ENCODE peak calls at places on chromosomes 13 and 19, in seven cellular contexts. One of them, this sample, is unnamed.
A peak's percentile ranks its signal among the peaks of the same experiment; 100 is the strongest.

GRCh38 chr13:91017669-91018053 is 329.8 kb upstream of the MIR17HG start:
- DNase-seq in HS-5: no peak
- DNase-seq in GM12865: no peak
- DNase-seq in 8988T: no peak
- DNase-seq in activated B cell treated with CpG ODN at 0.5 μM for 24 hours: no peak
- DNase-seq in uterus: no peak
- DNase-seq in kidney tubule cell: peak; percentile 43
- DNase-seq in this sample: no peak

GRCh38 chr19:35458821-35459391 is 10.8 kb downstream of the FFAR2 start:
- DNase-seq in GM12865: peak; percentile 61
- DNase-seq in HS-5: no peak
- DNase-seq in uterus: no peak
- DNase-seq in kidney tubule cell: peak; percentile 12
- DNase-seq in 8988T: no peak
- DNase-seq in activated B cell treated with CpG ODN at 0.5 μM for 24 hours: peak; percentile 46
- DNase-seq in this sample: no peak

GRCh38 chr13:75375329-75375728 is 106.6 kb downstream of the TBC1D4 start:
- DNase-seq in kidney tubule cell: no peak
- DNase-seq in activated B cell treated with CpG ODN at 0.5 μM for 24 hours: no peak
- DNase-seq in HS-5: no peak
- DNase-seq in uterus: no peak
- DNase-seq in 8988T: no peak
- DNase-seq in GM12865: no peak
- DNase-seq in this sample: no peak

GRCh38 chr19:45403781-45404556 is 900 bp downstream of the PPP1R13L start:
- DNase-seq in HS-5: no peak
- DNase-seq in uterus: no peak
- DNase-seq in 8988T: no peak
- DNase-seq in GM12865: peak; percentile 73
- DNase-seq in activated B cell treated with CpG ODN at 0.5 μM for 24 hours: peak; percentile 51
- DNase-seq in kidney tubule cell: peak; percentile 82
- DNase-seq in this sample: no peak

GRCh38 chr13:65725001-65725400 is 1505.1 kb downstream of the PCDH9 start:
- DNase-seq in GM12865: no peak
- DNase-seq in activated B cell treated with CpG ODN at 0.5 μM for 24 hours: no peak
- DNase-seq in HS-5: no peak
- DNase-seq in kidney tubule cell: no peak
- DNase-seq in 8988T: no peak
- DNase-seq in uterus: no peak
- DNase-seq in this sample: peak; percentile 49

GRCh38 chr13:110680852-110681251 is 25.1 kb downstream of the CARS2 start:
- DNase-seq in 8988T: peak; percentile 60
- DNase-seq in HS-5: no peak
- DNase-seq in GM12865: peak; percentile 40
- DNase-seq in uterus: no peak
- DNase-seq in activated B cell treated with CpG ODN at 0.5 μM for 24 hours: no peak
- DNase-seq in kidney tubule cell: peak; percentile 12
- DNase-seq in this sample: no peak

GRCh38 chr13:27533155-27533643 is 82.8 kb upstream of the MTIF3 start:
- DNase-seq in GM12865: peak; percentile 45
- DNase-seq in activated B cell treated with CpG ODN at 0.5 μM for 24 hours: peak; percentile 39
- DNase-seq in 8988T: peak; percentile 60
- DNase-seq in HS-5: no peak
- DNase-seq in kidney tubule cell: peak; percentile 79
- DNase-seq in uterus: peak; percentile 42
- DNase-seq in this sample: peak; percentile 14

GRCh38 chr19:2634228-2634951 is 68.1 kb downstream of the GNG7 start:
- DNase-seq in activated B cell treated with CpG ODN at 0.5 μM for 24 hours: no peak
- DNase-seq in GM12865: peak; percentile 54
- DNase-seq in 8988T: no peak
- DNase-seq in kidney tubule cell: no peak
- DNase-seq in HS-5: no peak
- DNase-seq in uterus: no peak
- DNase-seq in this sample: no peak

GRCh38 chr19:31825134-31826094 is 476.2 kb upstream of the TSHZ3 start:
- DNase-seq in 8988T: no peak
- DNase-seq in activated B cell treated with CpG ODN at 0.5 μM for 24 hours: no peak
- DNase-seq in kidney tubule cell: no peak
- DNase-seq in GM12865: no peak
- DNase-seq in HS-5: no peak
- DNase-seq in uterus: no peak
- DNase-seq in this sample: no peak

GRCh38 chr13:30895773-30896172 is 10.3 kb upstream of the MEDAG start:
- DNase-seq in 8988T: no peak
- DNase-seq in activated B cell treated with CpG ODN at 0.5 μM for 24 hours: no peak
- DNase-seq in kidney tubule cell: peak; percentile 58
- DNase-seq in GM12865: no peak
- DNase-seq in HS-5: no peak
- DNase-seq in uterus: peak; percentile 76
- DNase-seq in this sample: peak; percentile 78

GRCh38 chr13:99425485-99426341 is 75.6 kb upstream of the TM9SF2 start:
- DNase-seq in 8988T: no peak
- DNase-seq in kidney tubule cell: no peak
- DNase-seq in activated B cell treated with CpG ODN at 0.5 μM for 24 hours: peak; percentile 56
- DNase-seq in uterus: no peak
- DNase-seq in GM12865: peak; percentile 94
- DNase-seq in HS-5: no peak
- DNase-seq in this sample: no peak

GRCh38 chr19:31784631-31785237 is 435.5 kb upstream of the TSHZ3 start:
- DNase-seq in uterus: no peak
- DNase-seq in kidney tubule cell: no peak
- DNase-seq in 8988T: no peak
- DNase-seq in HS-5: no peak
- DNase-seq in activated B cell treated with CpG ODN at 0.5 μM for 24 hours: no peak
- DNase-seq in GM12865: no peak
- DNase-seq in this sample: no peak

GRCh38 chr13:25171517-25172302 is at the start of gene AMER2:
- DNase-seq in 8988T: no peak
- DNase-seq in uterus: no peak
- DNase-seq in kidney tubule cell: no peak
- DNase-seq in GM12865: peak; percentile 22
- DNase-seq in activated B cell treated with CpG ODN at 0.5 μM for 24 hours: no peak
- DNase-seq in HS-5: no peak
- DNase-seq in this sample: no peak

GRCh38 chr19:9986787-9987281 is 23.5 kb downstream of the COL5A3 start:
- DNase-seq in activated B cell treated with CpG ODN at 0.5 μM for 24 hours: no peak
- DNase-seq in kidney tubule cell: no peak
- DNase-seq in 8988T: no peak
- DNase-seq in GM12865: no peak
- DNase-seq in uterus: peak; percentile 37
- DNase-seq in HS-5: no peak
- DNase-seq in this sample: no peak

GRCh38 chr13:75666646-75667351 is 30.7 kb downstream of the LMO7 start:
- DNase-seq in 8988T: no peak
- DNase-seq in GM12865: no peak
- DNase-seq in uterus: no peak
- DNase-seq in activated B cell treated with CpG ODN at 0.5 μM for 24 hours: no peak
- DNase-seq in HS-5: no peak
- DNase-seq in kidney tubule cell: peak; percentile 51
- DNase-seq in this sample: no peak

GRCh38 chr13:26881154-26881553 is 120.6 kb upstream of the GPR12 start:
- DNase-seq in uterus: no peak
- DNase-seq in HS-5: no peak
- DNase-seq in GM12865: no peak
- DNase-seq in activated B cell treated with CpG ODN at 0.5 μM for 24 hours: no peak
- DNase-seq in 8988T: no peak
- DNase-seq in kidney tubule cell: peak; percentile 80
- DNase-seq in this sample: peak; percentile 5

GRCh38 chr19:42269518-42270345 is 680 bp downstream of the CIC start:
- DNase-seq in kidney tubule cell: no peak
- DNase-seq in uterus: peak; percentile 46
- DNase-seq in 8988T: no peak
- DNase-seq in HS-5: no peak
- DNase-seq in activated B cell treated with CpG ODN at 0.5 μM for 24 hours: peak; percentile 34
- DNase-seq in GM12865: no peak
- DNase-seq in this sample: no peak

GRCh38 chr13:24564881-24565280 is 52.3 kb upstream of the PARP4 start:
- DNase-seq in 8988T: no peak
- DNase-seq in HS-5: no peak
- DNase-seq in GM12865: peak; percentile 28
- DNase-seq in uterus: no peak
- DNase-seq in kidney tubule cell: no peak
- DNase-seq in activated B cell treated with CpG ODN at 0.5 μM for 24 hours: no peak
- DNase-seq in this sample: no peak

GRCh38 chr19:55485439-55486011 is 537 bp downstream of the NAT14 start:
- DNase-seq in kidney tubule cell: no peak
- DNase-seq in GM12865: peak; percentile 36
- DNase-seq in 8988T: no peak
- DNase-seq in activated B cell treated with CpG ODN at 0.5 μM for 24 hours: no peak
- DNase-seq in uterus: no peak
- DNase-seq in HS-5: no peak
- DNase-seq in this sample: no peak

GRCh38 chr13:70310720-70311119 is 202.5 kb upstream of the KLHL1 start:
- DNase-seq in kidney tubule cell: peak; percentile 66
- DNase-seq in activated B cell treated with CpG ODN at 0.5 μM for 24 hours: no peak
- DNase-seq in uterus: no peak
- DNase-seq in GM12865: peak; percentile 14
- DNase-seq in 8988T: peak; percentile 4
- DNase-seq in HS-5: peak; percentile 6
- DNase-seq in this sample: peak; percentile 10

GRCh38 chr13:98869408-98870090 is 108.3 kb downstream of the DOCK9 start:
- DNase-seq in kidney tubule cell: peak; percentile 57
- DNase-seq in GM12865: peak; percentile 30
- DNase-seq in uterus: peak; percentile 36
- DNase-seq in 8988T: no peak
- DNase-seq in activated B cell treated with CpG ODN at 0.5 μM for 24 hours: no peak
- DNase-seq in HS-5: no peak
- DNase-seq in this sample: no peak

GRCh38 chr19:43957891-43958290 is 6.9 kb downstream of the ZNF221 start:
- DNase-seq in kidney tubule cell: peak; percentile 3
- DNase-seq in activated B cell treated with CpG ODN at 0.5 μM for 24 hours: no peak
- DNase-seq in HS-5: no peak
- DNase-seq in GM12865: no peak
- DNase-seq in uterus: no peak
- DNase-seq in 8988T: no peak
- DNase-seq in this sample: no peak

GRCh38 chr19:32674153-32674958 is 624 bp downstream of the ANKRD27 start:
- DNase-seq in kidney tubule cell: peak; percentile 17
- DNase-seq in 8988T: peak; percentile 50
- DNase-seq in GM12865: no peak
- DNase-seq in HS-5: no peak
- DNase-seq in activated B cell treated with CpG ODN at 0.5 μM for 24 hours: no peak
- DNase-seq in uterus: no peak
- DNase-seq in this sample: no peak

GRCh38 chr19:51123381-51124186 is 1.1 kb upstream of the SIGLEC9 start:
- DNase-seq in activated B cell treated with CpG ODN at 0.5 μM for 24 hours: no peak
- DNase-seq in 8988T: no peak
- DNase-seq in uterus: no peak
- DNase-seq in kidney tubule cell: no peak
- DNase-seq in GM12865: no peak
- DNase-seq in HS-5: no peak
- DNase-seq in this sample: no peak

This sample was measured in non-pigmented ciliary epithelial cell.